ENCODE peak calls at places on chromosome 3, in seven cellular contexts. J is heart left ventricle, B is BJ, H is WERI-Rb-1, Y is astrocyte, W is stomach, G is uterus. L is an unnamed sample. For H3K27me3 and H3K36me3, the result is how much of the 10 kb centered on the place peaks cover.

GRCh38 chr3:171867976-171868375 is 24.8 kb downstream of the TMEM212 start:
- DNase-seq in J (no peak), B (no peak), H (no peak), Y (no peak), W (no peak), G (no peak), L (no peak)

GRCh38 chr3:11096266-11097135 is 57.8 kb upstream of the HRH1 start:
- DNase-seq in J (peak), B (peak), H (peak), Y (peak), W (peak), G (peak), L (peak)

GRCh38 chr3:45923755-45924154 is 19.5 kb upstream of the CXCR6 start:
- DNase-seq in J (no peak), B (no peak), H (no peak), Y (no peak), W (no peak), G (no peak), L (no peak)

GRCh38 chr3:14166877-14167605 is 11.4 kb downstream of the XPC start:
- DNase-seq in J (no peak), B (no peak), H (no peak), Y (no peak), W (no peak), G (no peak), L (no peak)

GRCh38 chr3:146161725-146162047 is 702 bp upstream of the PLOD2 start:
- DNase-seq in J (peak), B (peak), H (peak), Y (peak), W (peak), G (peak), L (peak)

GRCh38 chr3:54932606-54933005 is 4.7 kb upstream of the LRTM1 start:
- DNase-seq in J (peak), B (no peak), H (no peak), Y (no peak), W (no peak), G (no peak), L (no peak)

GRCh38 chr3:72217570-72217969 is 432.6 kb upstream of the PROK2 start:
- DNase-seq in J (no peak), B (no peak), H (no peak), Y (no peak), W (no peak), G (no peak), L (no peak)

GRCh38 chr3:35737934-35738706 is 98.8 kb downstream of the ARPP21 start:
- DNase-seq in J (no peak), B (no peak), H (no peak), Y (no peak), W (no peak), G (no peak), L (no peak)

GRCh38 chr3:16048435-16049318 is 125.8 kb upstream of the GALNT15 start:
- DNase-seq in J (peak), B (no peak), H (peak), Y (no peak), W (peak), G (no peak), L (no peak)

GRCh38 chr3:197006446-197006845 is 23.2 kb downstream of the MELTF start:
- DNase-seq in J (no peak), B (no peak), H (no peak), Y (no peak), W (no peak), G (no peak), L (peak)

GRCh38 chr3:40333416-40333815 is 23.9 kb downstream of the EIF1B start:
- DNase-seq in J (peak), B (no peak), H (no peak), Y (no peak), W (no peak), G (no peak), L (no peak)

GRCh38 chr3:161395613-161396012 is 24.3 kb upstream of the SPTSSB start:
- DNase-seq in J (no peak), B (no peak), H (no peak), Y (no peak), W (no peak), G (no peak), L (no peak)

GRCh38 chr3:5198986-5199731 is 11.7 kb downstream of the EDEM1 start:
- DNase-seq in J (no peak), B (no peak), H (no peak), Y (no peak), W (no peak), G (no peak), L (no peak)

GRCh38 chr3:53570709-53571108 is 76.3 kb downstream of the CACNA1D start:
- DNase-seq in J (no peak), B (no peak), H (no peak), Y (peak), W (peak), G (no peak), L (no peak)

GRCh38 chr3:162770556-162770955 is 1273.9 kb downstream of the OTOL1 start:
- DNase-seq in J (no peak), B (no peak), H (no peak), Y (no peak), W (no peak), G (no peak), L (no peak)

GRCh38 chr3:27425896-27426565 is 56.8 kb upstream of the NEK10 start:
- DNase-seq in J (no peak), B (no peak), H (no peak), Y (no peak), W (no peak), G (no peak), L (no peak)

GRCh38 chr3:170633573-170633972 is 47.7 kb upstream of the SLC7A14 start:
- DNase-seq in J (no peak), B (no peak), H (no peak), Y (no peak), W (no peak), G (no peak), L (no peak)
- H3K27me3 ChIP-seq in J (under half), B (under half), H (under half), Y (under half), W (under half), G (under half), L (under half)

GRCh38 chr3:107220538-107220937 is 156.7 kb upstream of the CCDC54 start:
- DNase-seq in J (no peak), B (no peak), H (no peak), Y (no peak), W (no peak), G (no peak), L (no peak)

GRCh38 chr3:107227091-107227490 is 150.1 kb upstream of the CCDC54 start:
- DNase-seq in J (no peak), B (no peak), H (no peak), Y (peak), W (no peak), G (no peak), L (no peak)

GRCh38 chr3:107222927-107223326 is 154.3 kb upstream of the CCDC54 start:
- DNase-seq in J (no peak), B (peak), H (no peak), Y (peak), W (no peak), G (no peak), L (no peak)

GRCh38 chr3:107221856-107222255 is 155.4 kb upstream of the CCDC54 start:
- DNase-seq in J (no peak), B (no peak), H (no peak), Y (peak), W (no peak), G (no peak), L (no peak)

GRCh38 chr3:107224001-107224596 is 153.1 kb upstream of the CCDC54 start:
- DNase-seq in J (no peak), B (no peak), H (no peak), Y (no peak), W (no peak), G (no peak), L (no peak)
- H3K36me3 ChIP-seq in J (under half), B (under half), H (under half), Y (under half), W (under half), G (under half), L (under half)

GRCh38 chr3:9833078-9833477 is 10.7 kb downstream of the RPUSD3 start:
- DNase-seq in J (no peak), B (no peak), H (no peak), Y (no peak), W (no peak), G (no peak), L (no peak)
- H3K27me3 ChIP-seq in J (under half), B (under half), H (under half), Y (under half), W (under half), G (under half), L (under half)

DNA sequence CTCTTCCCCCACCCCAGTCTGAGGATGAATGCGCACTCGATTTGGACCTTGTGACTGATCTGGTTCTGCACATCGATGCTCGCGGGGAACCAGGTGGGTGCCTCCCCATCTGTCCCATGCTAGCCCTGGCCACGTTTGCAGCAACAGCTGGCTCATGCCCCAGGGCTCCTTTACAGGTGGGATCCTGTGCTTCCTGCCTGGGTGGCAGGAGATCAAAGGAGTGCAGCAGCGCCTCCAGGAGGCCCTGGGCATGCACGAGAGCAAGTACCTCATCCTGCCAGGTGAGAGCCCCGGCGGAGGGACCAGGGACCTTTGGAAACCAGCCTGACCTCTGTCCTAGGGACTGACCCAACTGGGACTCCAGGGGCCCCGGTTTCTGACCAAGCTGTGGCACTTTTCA is 44.3 kb downstream of the DHX30 start:
- DNase-seq in J (no peak), B (no peak), H (no peak), Y (no peak), W (no peak), G (no peak), L (no peak)
- H3K36me3 ChIP-seq in J (under half), B (half or more), H (half or more), Y (under half), W (half or more), G (under half), L (under half)

GRCh38 chr3:28841436-28841835 is 439.4 kb upstream of the RBMS3 start:
- DNase-seq in J (no peak), B (no peak), H (no peak), Y (no peak), W (no peak), G (no peak), L (no peak)

GRCh38 chr3:28840976-28841376 is 439.9 kb upstream of the RBMS3 start:
- DNase-seq in J (no peak), B (no peak), H (no peak), Y (peak), W (no peak), G (no peak), L (no peak)

GRCh38 chr3:28835249-28835648 is 445.6 kb upstream of the RBMS3 start:
- DNase-seq in J (no peak), B (no peak), H (no peak), Y (no peak), W (no peak), G (no peak), L (no peak)

GRCh38 chr3:28836199-28836598 is 444.7 kb upstream of the RBMS3 start:
- DNase-seq in J (no peak), B (no peak), H (no peak), Y (peak), W (no peak), G (no peak), L (no peak)

DNA sequence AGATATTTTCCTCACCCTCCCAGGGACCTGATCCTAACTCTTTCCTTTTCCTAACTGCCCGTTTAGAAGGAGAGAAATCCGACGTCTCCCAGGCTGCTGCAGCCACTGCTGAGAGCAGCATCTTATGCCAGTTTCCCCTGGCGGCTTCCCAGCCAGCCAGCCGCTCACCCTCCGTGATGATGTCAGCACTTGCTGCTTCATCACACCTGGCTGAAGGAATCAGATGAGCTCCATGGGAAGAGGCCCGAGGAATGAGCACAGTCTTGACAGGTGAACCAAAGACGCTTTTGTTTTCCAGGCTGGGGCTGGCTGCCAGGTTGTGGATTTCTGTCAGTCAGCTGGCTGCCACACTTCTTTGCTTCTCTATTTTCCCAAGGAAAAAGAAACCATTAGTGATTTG is 445.1 kb upstream of the RBMS3 start:
- DNase-seq in J (no peak), B (no peak), H (no peak), Y (no peak), W (no peak), G (no peak), L (peak)
- H3K27me3 ChIP-seq in J (under half), B (under half), H (under half), Y (under half), W (under half), G (under half), L (under half)

GRCh38 chr3:165619077-165619476 is 218.1 kb downstream of the BCHE start:
- DNase-seq in J (no peak), B (no peak), H (no peak), Y (no peak), W (no peak), G (no peak), L (no peak)
- H3K36me3 ChIP-seq in J (under half), B (under half), H (under half), Y (under half), W (under half), G (under half), L (under half)

GRCh38 chr3:180036092-180036677 is 552 bp downstream of the PEX5L start:
- DNase-seq in J (no peak), B (no peak), H (no peak), Y (no peak), W (no peak), G (no peak), L (no peak)
- H3K27me3 ChIP-seq in J (half or more), B (under half), H (under half), Y (under half), W (under half), G (under half), L (under half)

L was measured in aorta.